ENCODE peak calls at places on chromosomes 3 and 15, in ten cellular contexts. X is MCF 10A; H is LoVo; C is psoas muscle; P is activated T-helper 1 cell treated with anti-CD3 and anti-CD28 coated beads, Interleukin-2, amount 50 U/mL, for 16 hours; B is RKO; W is NCI-H1092; U is brain microvascular endothelial cell; K is retina; T is spleen. R is an unnamed sample.

GRCh38 chr15:65368300-65368617 is 9.5 kb downstream of the IGDCC3 start:
- DNase-seq in B (no peak), P (no peak), K (peak), C (no peak), T (peak), W (no peak), H (no peak), X (no peak), U (no peak), R (no peak)

GRCh38 chr3:14772533-14773138 is 46.1 kb upstream of the FGD5 start:
- DNase-seq in T (peak), W (no peak), P (no peak), U (no peak), H (no peak), C (no peak), B (no peak), K (no peak), X (no peak), R (peak)

GRCh38 chr15:76127880-76128279 is 68.1 kb downstream of the TMEM266 start:
- DNase-seq in T (no peak), K (no peak), B (no peak), W (no peak), U (no peak), X (no peak), P (no peak), H (no peak), C (no peak), R (no peak)

GRCh38 chr3:123660900-123661299 is 76.0 kb upstream of the HACD2 start:
- DNase-seq in P (no peak), B (no peak), H (no peak), C (peak), K (no peak), U (peak), X (peak), T (peak), W (peak), R (no peak)

GRCh38 chr3:4930501-4930900 is 48.7 kb upstream of the BHLHE40 start:
- DNase-seq in H (no peak), U (no peak), C (no peak), B (no peak), P (no peak), X (no peak), K (no peak), W (no peak), T (no peak), R (no peak)

GRCh38 chr15:73972984-73973682 is 19.0 kb downstream of the STOML1 start:
- DNase-seq in T (peak), X (peak), B (peak), C (peak), W (peak), H (peak), P (peak), U (peak), K (peak), R (peak)

GRCh38 chr3:37887062-37887461 is 25.4 kb downstream of the CTDSPL start:
- DNase-seq in W (no peak), H (no peak), X (no peak), T (no peak), K (no peak), U (no peak), P (no peak), C (no peak), B (no peak), R (no peak)

GRCh38 chr3:101377796-101378195 is 57.4 kb upstream of the IMPG2 start:
- DNase-seq in B (no peak), U (no peak), H (no peak), K (no peak), W (no peak), T (no peak), C (no peak), X (no peak), P (no peak), R (no peak)

GRCh38 chr3:10919636-10920035 is 72.9 kb upstream of the SLC6A1 start:
- DNase-seq in T (no peak), B (no peak), X (no peak), U (no peak), C (no peak), H (no peak), P (no peak), K (no peak), W (no peak), R (no peak)

GRCh38 chr3:33911525-33912322 is 113.3 kb downstream of the PDCD6IP start:
- DNase-seq in C (no peak), P (no peak), B (no peak), U (peak), H (peak), T (no peak), X (peak), W (no peak), K (no peak), R (no peak)

GRCh38 chr15:36921484-36922091 is 178.8 kb downstream of the MEIS2 start:
- DNase-seq in W (no peak), K (peak), T (no peak), U (no peak), P (no peak), X (no peak), B (no peak), H (no peak), C (no peak), R (no peak)